ENCODE peak calls at places on chromosomes 12 and 14, in four cellular contexts. I, H, Q and D are unnamed samples.

GRCh38 chr12:91108196-91108595 is 3.1 kb downstream of the LUM start:
- DNase-seq in I (no peak), H (no peak), Q (no peak), D (no peak)

GRCh38 chr14:76473381-76474263 is 97.7 kb downstream of the ESRRB start:
- DNase-seq in I (no peak), H (no peak), Q (no peak), D (no peak)

GRCh38 chr12:55738113-55739024 is 4.6 kb upstream of the GDF11 start:
- DNase-seq in I (no peak), H (peak; percentile 71), Q (no peak), D (peak; percentile 74)

GRCh38 chr12:51871126-51871525 is 16.8 kb upstream of the ANKRD33 start:
- DNase-seq in I (no peak), H (no peak), Q (no peak), D (no peak)

GRCh38 chr12:9626291-9626690 is 18.6 kb upstream of the KLRB1 start:
- DNase-seq in I (no peak), H (no peak), Q (peak; percentile 67), D (no peak)

GRCh38 chr14:96385385-96385784 is 6.5 kb upstream of the AK7 start:
- DNase-seq in I (no peak), H (no peak), Q (no peak), D (no peak)

GRCh38 chr14:56803816-56804535 is 6.3 kb downstream of the OTX2 start:
- DNase-seq in I (no peak), H (no peak), Q (no peak), D (no peak)

GRCh38 chr14:74579447-74580274 is 32.4 kb downstream of the LTBP2 start:
- DNase-seq in I (no peak), H (peak; percentile 71), Q (peak; percentile 38), D (peak; percentile 84)

GRCh38 chr12:48857278-48857994 is 5.5 kb upstream of the DDX23 start:
- DNase-seq in I (no peak), H (no peak), Q (no peak), D (no peak)

GRCh38 chr14:25233613-25234012 is 183.7 kb upstream of the STXBP6 start:
- DNase-seq in I (no peak), H (no peak), Q (no peak), D (no peak)

GRCh38 chr12:41910578-41911331 is 233.9 kb downstream of the GXYLT1 start:
- DNase-seq in I (no peak), H (no peak), Q (no peak), D (no peak)

GRCh38 chr12:127944211-127944899 is 322.6 kb upstream of the TMEM132C start:
- DNase-seq in I (no peak), H (no peak), Q (no peak), D (no peak)

GRCh38 chr12:87967871-87968270 is 61.3 kb downstream of the C12orf50 start:
- DNase-seq in I (no peak), H (no peak), Q (no peak), D (no peak)

GRCh38 chr14:53217283-53217994 is 64.3 kb upstream of the DDHD1 start:
- DNase-seq in I (peak; percentile 4), H (peak; percentile 39), Q (no peak), D (no peak)

GRCh38 chr14:53668861-53669260 is 287.8 kb downstream of the BMP4 start:
- DNase-seq in I (no peak), H (peak; percentile 5), Q (no peak), D (no peak)

GRCh38 chr12:26863515-26863914 is 30.5 kb upstream of the ITPR2 start:
- DNase-seq in I (no peak), H (no peak), Q (no peak), D (no peak)

GRCh38 chr12:66767454-66768002 is 88.7 kb upstream of the GRIP1 start:
- DNase-seq in I (no peak), H (no peak), Q (no peak), D (no peak)

GRCh38 chr14:105201156-105201927 is 20.2 kb upstream of the NUDT14 start:
- DNase-seq in I (no peak), H (no peak), Q (no peak), D (no peak)
- TF ChIP-seq CTCF in I (no peak), H (no peak), Q (peak; percentile 36), D (peak; percentile 25)

DNA sequence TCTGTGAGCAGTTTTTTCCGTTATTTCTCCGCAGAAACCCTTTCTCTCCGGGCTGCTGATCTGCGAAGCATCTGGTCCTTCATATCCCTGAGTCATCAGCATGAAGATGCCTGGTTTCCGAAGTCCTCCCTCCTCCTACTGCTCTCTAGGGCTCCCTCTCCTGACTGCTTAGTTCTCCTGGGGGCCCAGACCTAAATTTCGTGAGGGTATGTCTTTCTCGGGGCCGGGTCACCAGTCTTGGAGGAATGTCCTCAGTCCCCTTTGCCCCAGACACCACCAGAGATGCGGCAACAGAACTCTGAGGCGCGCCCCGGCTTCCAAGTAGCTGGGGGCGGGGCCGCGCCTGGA is 622 bp upstream of the BICDL1 start:
- DNase-seq in I (no peak), H (peak; percentile 39), Q (no peak), D (peak; percentile 29)
- TF ChIP-seq CTCF in I (no peak), H (peak; percentile 23), Q (peak; percentile 62), D (peak; percentile 44)

DNA sequence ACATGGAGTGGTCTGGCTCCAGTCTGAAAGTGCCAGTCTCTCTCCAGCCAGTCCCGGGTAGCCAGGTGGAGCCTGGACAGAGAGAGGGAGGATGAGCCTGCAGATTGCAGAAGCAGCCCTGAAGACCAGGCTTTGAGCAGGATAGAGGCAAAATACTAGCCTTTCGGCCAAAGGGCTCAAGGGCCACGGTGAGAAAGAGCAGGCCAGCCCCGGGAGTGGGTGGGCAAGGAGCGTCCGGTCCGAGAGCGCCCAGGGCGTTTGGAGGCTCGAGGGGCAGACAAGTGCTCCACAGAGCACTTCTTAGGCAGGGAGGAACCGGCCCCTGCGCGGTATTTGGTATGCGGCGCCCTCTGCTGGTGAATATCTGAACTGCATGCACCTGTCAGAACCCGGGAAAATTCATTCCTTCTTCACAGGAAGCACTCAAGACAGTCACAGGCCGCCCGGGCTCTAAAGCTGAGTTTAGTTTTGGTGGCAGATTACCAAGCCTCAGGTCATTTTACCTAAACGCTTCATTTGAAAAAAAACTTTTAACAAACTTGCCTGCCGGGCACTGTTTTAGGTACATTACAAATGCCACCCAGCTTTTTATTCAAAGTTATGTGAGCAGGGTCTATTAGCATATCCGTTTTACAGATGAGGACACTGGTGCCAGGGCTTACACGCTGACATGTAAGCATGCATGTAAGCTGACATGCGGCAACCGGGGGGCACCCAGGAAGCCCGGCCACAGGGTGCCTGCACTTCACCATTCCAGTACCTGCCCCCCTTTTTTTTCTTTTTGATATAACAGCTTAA is 21.0 kb upstream of the PSMC1 start:
- DNase-seq in I (peak; percentile 2), H (peak; percentile 45), Q (no peak), D (peak; percentile 3)
- TF ChIP-seq CTCF in I (peak; percentile 82), H (peak; percentile 84), Q (peak; percentile 85), D (peak; percentile 100)

GRCh38 chr12:94980577-94980976 is 22.9 kb downstream of the NDUFA12 start:
- DNase-seq in I (no peak), H (peak; percentile 32), Q (no peak), D (no peak)
- TF ChIP-seq CTCF in I (no peak), H (peak; percentile 42), Q (no peak), D (peak; percentile 55)

GRCh38 chr14:85528882-85529585 is 910 bp upstream of the FLRT2 start:
- DNase-seq in I (no peak), H (peak; percentile 89), Q (no peak), D (peak; percentile 76)
- TF ChIP-seq CTCF in I (no peak), H (no peak), Q (no peak), D (peak; percentile 39)

GRCh38 chr14:38851109-38851508 is 251.9 kb downstream of the SEC23A start:
- DNase-seq in I (no peak), H (no peak), Q (no peak), D (no peak)
- TF ChIP-seq CTCF in I (no peak), H (no peak), Q (no peak), D (no peak)